ENCODE peak calls at places on chromosomes 13 and 19, in ten cellular contexts. F is AG09309, I is kidney epithelial cell, W is HFF-Myc, Y is fibroblast of villous mesenchyme, O is brain microvascular endothelial cell, U is mucosa of descending colon, V is A549, T is astrocyte of the spinal cord, N is spleen. G is an unnamed sample.

GRCh38 chr19:33404916-33405315 is 31.4 kb downstream of the CEBPG start:
- DNase-seq in N (peak; percentile 7), U (no peak), Y (no peak), V (no peak), I (no peak), O (no peak), F (no peak), T (no peak), W (no peak), G (no peak)

GRCh38 chr13:113959198-113959597 is 14.7 kb downstream of the C13orf46 start:
- DNase-seq in U (no peak), F (no peak), Y (no peak), O (no peak), N (no peak), T (no peak), W (no peak), V (no peak), I (no peak), G (peak; percentile 20)

GRCh38 chr13:27276188-27276587 is 5.6 kb downstream of the RASL11A start:
- DNase-seq in N (no peak), O (no peak), F (peak; percentile 68), T (no peak), U (no peak), Y (peak; percentile 70), V (no peak), I (no peak), W (no peak), G (peak; percentile 67)

GRCh38 chr19:3963458-3964255 is 7.2 kb downstream of the DAPK3 start:
- DNase-seq in F (no peak), U (no peak), Y (no peak), W (no peak), O (no peak), I (no peak), N (no peak), V (no peak), T (no peak), G (no peak)

GRCh38 chr13:34076943-34077703 is 259.2 kb downstream of the RFC3 start:
- DNase-seq in W (peak; percentile 52), F (peak; percentile 34), N (no peak), T (peak; percentile 53), V (peak; percentile 3), O (peak; percentile 41), Y (peak; percentile 37), I (no peak), U (no peak), G (peak; percentile 53)

GRCh38 chr13:66689628-66690027 is 540.5 kb downstream of the PCDH9 start:
- DNase-seq in U (peak; percentile 11), Y (peak; percentile 5), W (no peak), N (no peak), F (no peak), I (no peak), V (no peak), T (peak; percentile 54), O (peak; percentile 36), G (peak; percentile 80)

GRCh38 chr13:30486230-30487074 is 20.7 kb upstream of the HMGB1 start:
- DNase-seq in N (no peak), V (no peak), U (peak; percentile 61), T (no peak), I (no peak), W (no peak), O (no peak), Y (no peak), F (no peak), G (no peak)

GRCh38 chr13:46126552-46127171 is 21.8 kb upstream of the CPB2 start:
- DNase-seq in O (peak; percentile 82), N (peak; percentile 85), U (peak; percentile 68), F (peak; percentile 20), V (peak; percentile 55), I (peak; percentile 37), W (peak; percentile 50), T (peak; percentile 75), Y (peak; percentile 75), G (peak; percentile 90)

GRCh38 chr13:112588490-112589297 is 741 bp upstream of the TUBGCP3 start:
- DNase-seq in W (no peak), Y (no peak), N (no peak), V (no peak), O (no peak), T (no peak), F (no peak), U (no peak), I (no peak), G (no peak)

GRCh38 chr19:13220847-13221246 is 70.6 kb downstream of the IER2 start:
- DNase-seq in F (no peak), W (no peak), I (no peak), V (no peak), U (no peak), N (no peak), Y (no peak), T (no peak), O (no peak), G (no peak)

GRCh38 chr13:47463726-47464125 is 537.3 kb downstream of the SUCLA2 start:
- DNase-seq in Y (peak; percentile 16), N (no peak), V (no peak), F (peak; percentile 14), I (no peak), T (peak; percentile 67), O (peak; percentile 63), W (no peak), U (no peak), G (peak; percentile 69)
- TF ChIP-seq CTCF in Y (no peak), N (no peak), V (no peak), F (peak; percentile 10), I (no peak), T (no peak), O (peak; percentile 33), W (no peak), U (no peak), G (peak; percentile 24)

GRCh38 chr19:9937001-9937411 is 691 bp upstream of the OLFM2 start:
- DNase-seq in F (no peak), O (no peak), U (no peak), N (no peak), V (no peak), W (no peak), Y (no peak), I (no peak), T (no peak), G (no peak)

GRCh38 chr19:9935409-9936062 is 779 bp downstream of the OLFM2 start:
- DNase-seq in I (no peak), W (no peak), Y (no peak), V (no peak), N (no peak), T (no peak), U (no peak), F (no peak), O (no peak), G (no peak)

GRCh38 chr19:9934132-9934950 is 2.0 kb downstream of the OLFM2 start:
- DNase-seq in Y (peak; percentile 71), W (peak; percentile 42), V (peak; percentile 52), F (no peak), T (peak; percentile 53), O (peak; percentile 72), I (no peak), N (peak; percentile 88), U (peak; percentile 75), G (peak; percentile 76)

GRCh38 chr19:9939301-9939913 is 3.1 kb upstream of the OLFM2 start:
- DNase-seq in F (no peak), Y (peak; percentile 30), V (no peak), U (no peak), O (peak; percentile 43), I (no peak), T (no peak), W (no peak), N (no peak), G (peak; percentile 48)

GRCh38 chr19:9936151-9937000 is at the start of gene OLFM2:
- DNase-seq in U (no peak), F (no peak), O (no peak), V (no peak), T (no peak), N (no peak), I (no peak), Y (no peak), W (no peak), G (no peak)
- H3K4me3 ChIP-seq in U (no peak within 1 kb of the TSS), F (peak within 1 kb of the TSS; percentile 21), O (peak within 1 kb of the TSS; percentile 15), V (peak within 1 kb of the TSS; percentile 56), T (no peak within 1 kb of the TSS), N (peak within 1 kb of the TSS; percentile 21), I (no peak within 1 kb of the TSS), Y (peak within 1 kb of the TSS; percentile 29), W (peak within 1 kb of the TSS; percentile 42), G (no peak within 1 kb of the TSS)

GRCh38 chr19:5694952-5695648 is 5.0 kb downstream of the RPL36 start:
- DNase-seq in W (no peak), N (no peak), V (no peak), O (no peak), U (no peak), Y (no peak), I (no peak), F (no peak), T (no peak), G (no peak)
- TF ChIP-seq CTCF in W (no peak), N (no peak), V (no peak), O (no peak), U (no peak), Y (no peak), I (no peak), F (no peak), T (no peak), G (no peak)

GRCh38 chr19:682678-683320 is 6.6 kb downstream of the FSTL3 start:
- DNase-seq in O (no peak), U (no peak), N (peak; percentile 84), Y (no peak), V (no peak), T (no peak), F (no peak), I (no peak), W (no peak), G (no peak)

GRCh38 chr19:680287-681028 is 4.3 kb downstream of the FSTL3 start:
- DNase-seq in W (peak; percentile 88), T (peak; percentile 99), N (peak; percentile 100), I (peak; percentile 86), O (peak; percentile 99), V (peak; percentile 71), Y (peak; percentile 99), U (peak; percentile 100), F (peak; percentile 88), G (peak; percentile 99)

GRCh38 chr19:681638-682037 is 5.4 kb downstream of the FSTL3 start:
- DNase-seq in T (no peak), I (no peak), F (no peak), V (no peak), N (no peak), Y (no peak), W (no peak), U (no peak), O (no peak), G (no peak)

GRCh38 chr19:679418-680286 is 3.5 kb downstream of the FSTL3 start:
- DNase-seq in I (no peak), T (peak; percentile 81), Y (peak; percentile 91), F (peak; percentile 20), U (peak; percentile 46), W (no peak), O (no peak), V (peak; percentile 59), N (peak; percentile 90), G (peak; percentile 90)

DNA sequence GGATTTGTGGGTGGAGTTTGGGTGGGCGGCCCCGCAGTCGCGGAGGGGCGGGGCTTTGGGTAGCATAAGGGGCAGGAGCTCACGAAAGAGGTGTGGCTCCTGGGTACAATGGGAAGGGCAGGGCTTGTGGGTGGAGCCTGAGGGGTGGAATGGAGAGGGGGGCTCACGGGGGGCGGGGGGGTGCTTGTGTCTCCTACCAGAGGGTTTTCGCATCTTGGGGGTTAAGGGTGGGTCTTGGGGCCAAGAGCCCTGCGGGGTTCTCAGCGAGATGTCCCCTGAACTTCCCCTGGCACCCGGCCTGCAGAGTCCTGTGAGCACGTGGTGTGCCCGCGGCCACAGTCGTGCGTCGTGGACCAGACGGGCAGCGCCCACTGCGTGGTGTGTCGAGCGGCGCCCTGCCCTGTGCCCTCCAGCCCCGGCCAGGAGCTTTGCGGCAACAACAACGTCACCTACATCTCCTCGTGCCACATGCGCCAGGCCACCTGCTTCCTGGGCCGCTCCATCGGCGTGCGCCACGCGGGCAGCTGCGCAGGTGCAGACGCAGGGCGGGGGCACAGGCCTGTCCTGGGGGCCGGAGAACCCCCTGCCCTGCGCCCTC is 4.9 kb downstream of the FSTL3 start:
- DNase-seq in N (peak; percentile 93), O (no peak), V (no peak), T (no peak), F (peak; percentile 40), Y (no peak), W (no peak), I (no peak), U (peak; percentile 91), G (peak; percentile 98)
- H3K4me3 ChIP-seq in N (peak overlapping the region; percentile 73), O (no peak overlapping the region), V (no peak overlapping the region), T (no peak overlapping the region), F (peak overlapping the region; percentile 48), Y (peak overlapping the region; percentile 54), W (peak overlapping the region; percentile 42), I (peak overlapping the region; percentile 42), U (no peak overlapping the region), G (peak overlapping the region; percentile 62)